ENCODE peak calls at places on chromosomes 16 and 17, in eight cellular contexts. J is fibroblast of lung, C is choroid plexus epithelial cell, W is endothelial cell, Z is kidney, S is neural crest cell, U is astrocyte of the spinal cord, F is BJ. R is an unnamed sample.

GRCh38 chr16:4194661-4195060 is 47.2 kb downstream of the SRL start:
- DNase-seq in U (no peak), F (no peak), Z (no peak), W (no peak), C (no peak), J (no peak), S (no peak), R (no peak)

GRCh38 chr17:55152236-55152635 is 112.5 kb upstream of the HLF start:
- DNase-seq in S (no peak), J (peak; percentile 53), W (no peak), U (no peak), F (no peak), Z (no peak), C (peak; percentile 40), R (no peak)

GRCh38 chr17:29977836-29978235 is 36.4 kb downstream of the EFCAB5 start:
- DNase-seq in J (peak; percentile 74), S (no peak), F (peak; percentile 10), U (peak; percentile 3), C (peak; percentile 63), Z (no peak), W (no peak), R (no peak)

GRCh38 chr16:77093999-77094398 is 97.0 kb upstream of the MON1B start:
- DNase-seq in F (no peak), U (no peak), W (no peak), J (no peak), Z (no peak), C (no peak), S (no peak), R (no peak)

GRCh38 chr17:74566132-74566753 is 1.1 kb downstream of the CD300H start:
- DNase-seq in Z (peak; percentile 51), J (peak; percentile 34), F (no peak), U (no peak), S (peak; percentile 43), W (peak; percentile 59), C (peak; percentile 23), R (peak; percentile 55)

GRCh38 chr17:58702708-58703107 is 10.3 kb downstream of the RAD51C start:
- DNase-seq in F (no peak), W (no peak), Z (no peak), S (no peak), J (no peak), U (no peak), C (no peak), R (no peak)

GRCh38 chr16:12425134-12425941 is 378.3 kb downstream of the CPPED1 start:
- DNase-seq in J (no peak), W (no peak), Z (no peak), S (no peak), C (no peak), U (no peak), F (no peak), R (no peak)

GRCh38 chr17:63460018-63460417 is 13.9 kb upstream of the CYB561 start:
- DNase-seq in C (no peak), W (no peak), S (no peak), U (no peak), Z (no peak), F (no peak), J (no peak), R (no peak)

GRCh38 chr17:41893384-41893783 is 25.4 kb downstream of the ACLY start:
- DNase-seq in J (no peak), S (no peak), F (no peak), W (no peak), Z (no peak), C (no peak), U (no peak), R (no peak)

GRCh38 chr16:978403-978802 is 3.2 kb upstream of the SOX8 start:
- DNase-seq in Z (no peak), W (no peak), U (no peak), J (no peak), S (no peak), F (no peak), C (no peak), R (no peak)

GRCh38 chr16:74605746-74606520 is 981 bp downstream of the GLG1 start:
- DNase-seq in S (no peak), W (no peak), Z (no peak), U (no peak), J (no peak), F (no peak), C (no peak), R (no peak)

GRCh38 chr17:6677158-6677831 is 25.7 kb downstream of the C17orf100 start:
- DNase-seq in C (peak; percentile 22), J (peak; percentile 68), U (peak; percentile 52), F (no peak), S (no peak), Z (no peak), W (no peak), R (no peak)

GRCh38 chr16:11334831-11335404 is 10.3 kb upstream of the RMI2 start:
- DNase-seq in U (no peak), S (no peak), Z (no peak), J (no peak), W (no peak), C (no peak), F (no peak), R (no peak)

GRCh38 chr17:36085710-36086268 is 4.2 kb downstream of the CCL3 start:
- DNase-seq in J (no peak), Z (no peak), C (peak; percentile 41), U (no peak), S (no peak), W (no peak), F (no peak), R (no peak)

GRCh38 chr17:76497979-76498885 is 3.0 kb downstream of the RHBDF2 start:
- DNase-seq in F (no peak), C (peak; percentile 90), U (peak; percentile 82), S (peak; percentile 41), W (peak; percentile 67), J (peak; percentile 84), Z (peak; percentile 96), R (no peak)

GRCh38 chr17:55327225-55328088 is 62.7 kb downstream of the HLF start:
- DNase-seq in W (no peak), U (no peak), J (no peak), S (no peak), F (no peak), Z (no peak), C (no peak), R (no peak)

DNA sequence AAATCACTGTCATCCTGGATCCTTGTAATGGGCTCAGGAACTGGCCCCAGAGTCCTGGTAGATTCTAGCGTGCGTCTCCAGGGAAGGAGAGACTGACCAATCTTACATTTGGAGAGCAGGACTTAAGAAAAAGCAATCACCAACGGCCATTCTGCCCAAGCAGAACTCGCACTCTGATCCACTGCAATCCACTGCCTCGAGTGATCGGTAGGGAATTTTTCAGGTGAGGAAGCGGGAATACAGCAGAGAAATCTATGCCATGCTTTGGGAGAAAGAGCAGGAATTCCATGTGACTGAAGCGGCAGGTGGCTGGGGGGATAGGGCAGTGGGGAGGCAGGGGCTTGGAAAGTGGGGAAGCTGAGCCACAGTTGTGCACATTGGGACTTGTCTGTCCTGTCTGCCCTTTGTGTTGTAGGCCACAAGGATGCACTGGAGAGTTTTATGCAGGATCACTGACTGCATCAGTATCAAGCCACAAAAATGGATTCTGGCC is 143.9 kb upstream of the HS3ST2 start:
- DNase-seq in C (peak; percentile 28), F (no peak), S (no peak), U (no peak), W (no peak), Z (no peak), J (no peak), R (no peak)
- TF ChIP-seq CTCF in C (no peak), F (no peak), S (no peak), U (no peak), W (no peak), Z (no peak), J (no peak), R (no peak)

GRCh38 chr17:72575542-72576233 is 454.9 kb downstream of the SOX9 start:
- DNase-seq in Z (no peak), F (no peak), S (no peak), U (no peak), J (no peak), W (no peak), C (no peak), R (no peak)
- TF ChIP-seq CTCF in Z (no peak), F (no peak), S (no peak), U (no peak), J (no peak), W (no peak), C (no peak), R (no peak)

GRCh38 chr17:17269926-17270773 is 10.9 kb downstream of the COPS3 start:
- DNase-seq in C (peak; percentile 11), S (peak; percentile 8), F (no peak), J (no peak), U (no peak), Z (no peak), W (peak; percentile 37), R (no peak)
- TF ChIP-seq CTCF in C (peak; percentile 46), S (peak; percentile 54), F (peak; percentile 28), J (peak; percentile 23), U (peak; percentile 42), Z (no peak), W (peak; percentile 47), R (peak; percentile 26)

DNA sequence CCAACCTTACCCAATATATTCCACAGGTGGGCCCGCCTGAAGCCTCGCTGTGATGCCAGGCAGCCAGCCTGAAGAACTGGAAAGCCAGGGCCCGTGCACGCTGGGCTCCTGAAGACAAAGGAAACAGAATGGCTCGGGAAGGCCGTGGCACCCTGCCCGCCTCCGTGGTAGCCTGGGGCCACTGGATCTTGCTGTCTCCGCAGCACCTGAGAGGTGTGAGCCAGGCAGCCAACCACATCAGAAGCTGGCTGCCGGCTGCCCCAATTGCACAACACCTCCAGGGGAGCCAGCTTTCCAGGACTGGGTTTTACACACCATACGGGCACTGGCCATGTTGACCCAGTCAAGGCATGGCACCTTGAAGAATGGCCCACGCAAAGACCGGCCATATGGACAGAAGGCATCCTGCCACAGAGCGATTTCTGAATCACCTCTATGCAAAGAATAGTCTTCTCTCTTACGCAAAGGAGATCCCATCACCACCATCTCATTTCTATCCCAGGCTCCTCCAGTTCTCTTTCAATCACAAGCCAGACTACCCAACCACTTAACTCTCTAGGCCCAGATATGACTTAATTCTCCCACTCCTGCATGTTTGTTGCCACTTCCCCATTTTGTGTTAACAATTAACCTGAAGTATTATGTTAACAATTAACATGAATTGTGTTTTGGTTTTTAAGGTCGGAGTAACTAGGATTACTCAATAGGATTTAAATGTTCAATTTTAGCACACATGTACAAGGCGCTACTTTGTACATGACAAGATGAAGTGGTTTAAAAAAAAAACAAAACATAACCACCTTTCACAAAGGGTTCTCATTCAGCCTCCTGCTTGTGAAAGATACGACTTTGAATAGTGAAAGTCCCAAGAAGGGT is 32.1 kb downstream of the ZFHX3 start:
- DNase-seq in W (no peak), S (no peak), U (no peak), F (no peak), J (no peak), C (no peak), Z (peak; percentile 93), R (peak; percentile 81)
- TF ChIP-seq CTCF in W (no peak), S (no peak), U (no peak), F (no peak), J (no peak), C (no peak), Z (no peak), R (no peak)

GRCh38 chr17:50072130-50072529 is 16.2 kb downstream of the ITGA3 start:
- DNase-seq in C (no peak), Z (peak; percentile 53), S (no peak), U (no peak), W (no peak), F (no peak), J (no peak), R (no peak)
- TF ChIP-seq CTCF in C (no peak), Z (no peak), S (no peak), U (no peak), W (no peak), F (no peak), J (no peak), R (no peak)

GRCh38 chr16:54140057-54140787 is 146.4 kb downstream of the IRX3 start:
- DNase-seq in F (no peak), S (no peak), Z (no peak), C (peak; percentile 55), J (no peak), U (no peak), W (no peak), R (no peak)
- TF ChIP-seq CTCF in F (no peak), S (peak; percentile 15), Z (no peak), C (peak; percentile 49), J (no peak), U (no peak), W (no peak), R (no peak)